ENCODE peak calls at places on chromosomes 16 and 17, in ten cellular contexts. Z is OCI-LY7, O is Calu3, S is stomach, E is right atrium auricular region, F is mammary epithelial cell, G is WTC11, T is heart left ventricle, D is testis, A is mucosa of descending colon. K is an unnamed sample.

GRCh38 chr17:66276328-66276937 is 26.0 kb upstream of the PRKCA start:
- DNase-seq in Z (no peak), O (no peak), S (no peak), E (no peak), F (peak), G (no peak), T (no peak), D (no peak), A (no peak), K (no peak)

GRCh38 chr16:79836129-79836528 is 235.6 kb upstream of the MAF start:
- DNase-seq in Z (no peak), O (no peak), S (no peak), E (no peak), F (no peak), G (no peak), T (no peak), D (no peak), A (no peak), K (no peak)

GRCh38 chr17:61361084-61361483 is 38.6 kb upstream of the TBX2 start:
- DNase-seq in Z (no peak), O (no peak), S (no peak), E (no peak), F (peak), G (no peak), T (no peak), D (no peak), A (no peak), K (no peak)

GRCh38 chr16:88743693-88744519 is 37.6 kb downstream of the CTU2 start:
- DNase-seq in Z (peak), O (peak), S (peak), E (peak), F (peak), G (peak), T (peak), D (peak), A (peak), K (peak)

GRCh38 chr17:56815711-56816110 is 18.0 kb downstream of the C17orf67 start:
- DNase-seq in Z (no peak), O (no peak), S (no peak), E (no peak), F (no peak), G (no peak), T (no peak), D (no peak), A (no peak), K (no peak)

GRCh38 chr17:44262654-44263225 is 5.2 kb downstream of the SLC4A1 start:
- DNase-seq in Z (no peak), O (no peak), S (no peak), E (no peak), F (no peak), G (no peak), T (no peak), D (no peak), A (no peak), K (no peak)

GRCh38 chr16:22267764-22268163 is 29.4 kb upstream of the POLR3E start:
- DNase-seq in Z (no peak), O (no peak), S (no peak), E (no peak), F (no peak), G (no peak), T (no peak), D (no peak), A (no peak), K (no peak)

GRCh38 chr16:75138233-75138632 is 10.1 kb upstream of the ZFP1 start:
- DNase-seq in Z (no peak), O (no peak), S (no peak), E (no peak), F (no peak), G (no peak), T (no peak), D (no peak), A (peak), K (no peak)

GRCh38 chr17:17381438-17382059 is 78.4 kb downstream of the NT5M start:
- DNase-seq in Z (no peak), O (no peak), S (no peak), E (no peak), F (no peak), G (no peak), T (no peak), D (no peak), A (no peak), K (no peak)

GRCh38 chr17:66549731-66550207 is 247.4 kb downstream of the PRKCA start:
- DNase-seq in Z (no peak), O (no peak), S (no peak), E (no peak), F (no peak), G (no peak), T (no peak), D (no peak), A (no peak), K (no peak)

GRCh38 chr17:57574040-57574513 is 171.0 kb downstream of the CCDC182 start:
- DNase-seq in Z (no peak), O (no peak), S (no peak), E (peak), F (no peak), G (no peak), T (peak), D (no peak), A (no peak), K (no peak)

GRCh38 chr16:2270070-2270462 is 2.1 kb upstream of the RNPS1 start:
- DNase-seq in Z (no peak), O (no peak), S (no peak), E (no peak), F (no peak), G (no peak), T (no peak), D (no peak), A (no peak), K (no peak)

GRCh38 chr16:54244061-54244886 is 42.3 kb downstream of the IRX3 start:
- DNase-seq in Z (no peak), O (no peak), S (no peak), E (peak), F (no peak), G (no peak), T (no peak), D (no peak), A (no peak), K (no peak)

GRCh38 chr17:55391764-55392467 is 29.7 kb downstream of the MMD start:
- DNase-seq in Z (no peak), O (no peak), S (no peak), E (no peak), F (no peak), G (no peak), T (no peak), D (no peak), A (no peak), K (no peak)

GRCh38 chr17:15744091-15744676 is 12.1 kb downstream of the TBC1D26 start:
- DNase-seq in Z (no peak), O (no peak), S (no peak), E (no peak), F (no peak), G (no peak), T (no peak), D (no peak), A (no peak), K (no peak)

GRCh38 chr17:77503293-77503655 is 362.5 kb downstream of the SEC14L1 start:
- DNase-seq in Z (no peak), O (no peak), S (no peak), E (no peak), F (no peak), G (peak), T (no peak), D (no peak), A (no peak), K (no peak)

GRCh38 chr17:29149431-29150064 is 30.6 kb downstream of the MYO18A start:
- DNase-seq in Z (peak), O (no peak), S (no peak), E (no peak), F (peak), G (no peak), T (no peak), D (no peak), A (peak), K (no peak)

GRCh38 chr17:49393491-49394255 is 21.0 kb downstream of the PHB1 start:
- DNase-seq in Z (no peak), O (no peak), S (no peak), E (no peak), F (no peak), G (no peak), T (peak), D (no peak), A (no peak), K (no peak)

GRCh38 chr16:58843675-58844074 is 109.6 kb upstream of the GOT2 start:
- DNase-seq in Z (peak), O (no peak), S (no peak), E (no peak), F (peak), G (no peak), T (no peak), D (no peak), A (no peak), K (no peak)

GRCh38 chr17:62688398-62689140 is 61.1 kb downstream of the MRC2 start:
- DNase-seq in Z (no peak), O (no peak), S (no peak), E (no peak), F (no peak), G (no peak), T (no peak), D (no peak), A (no peak), K (no peak)

GRCh38 chr17:15981208-15981607 is 18.3 kb downstream of the ZSWIM7 start:
- DNase-seq in Z (peak), O (no peak), S (no peak), E (no peak), F (peak), G (no peak), T (no peak), D (no peak), A (no peak), K (no peak)

GRCh38 chr16:53945996-53946395 is 242.0 kb downstream of the FTO start:
- DNase-seq in Z (peak), O (peak), S (no peak), E (no peak), F (peak), G (no peak), T (no peak), D (no peak), A (no peak), K (peak)

GRCh38 chr17:57984936-57985674 is 2.9 kb downstream of the VEZF1 start:
- DNase-seq in Z (no peak), O (no peak), S (no peak), E (no peak), F (no peak), G (no peak), T (no peak), D (no peak), A (no peak), K (no peak)

GRCh38 chr16:23967018-23967417 is 131.2 kb downstream of the PRKCB start:
- DNase-seq in Z (no peak), O (no peak), S (no peak), E (peak), F (no peak), G (no peak), T (no peak), D (peak), A (no peak), K (no peak)

GRCh38 chr16:46785076-46785845 is 37.1 kb upstream of the MYLK3 start:
- DNase-seq in Z (no peak), O (no peak), S (no peak), E (no peak), F (no peak), G (no peak), T (no peak), D (no peak), A (no peak), K (no peak)

GRCh38 chr16:84982434-84982833 is 28.9 kb downstream of the ZDHHC7 start:
- DNase-seq in Z (no peak), O (peak), S (peak), E (no peak), F (no peak), G (no peak), T (no peak), D (peak), A (peak), K (no peak)

GRCh38 chr16:87053016-87053982 is 263.9 kb downstream of the C16orf95 start:
- DNase-seq in Z (no peak), O (no peak), S (no peak), E (no peak), F (no peak), G (peak), T (no peak), D (no peak), A (no peak), K (peak)

GRCh38 chr17:57481901-57482300 is 225.6 kb downstream of the MSI2 start:
- DNase-seq in Z (no peak), O (no peak), S (no peak), E (peak), F (peak), G (no peak), T (no peak), D (peak), A (no peak), K (no peak)

GRCh38 chr16:65634291-65634690 is 512.4 kb upstream of the CDH11 start:
- DNase-seq in Z (no peak), O (no peak), S (no peak), E (no peak), F (peak), G (peak), T (no peak), D (no peak), A (no peak), K (no peak)

DNA sequence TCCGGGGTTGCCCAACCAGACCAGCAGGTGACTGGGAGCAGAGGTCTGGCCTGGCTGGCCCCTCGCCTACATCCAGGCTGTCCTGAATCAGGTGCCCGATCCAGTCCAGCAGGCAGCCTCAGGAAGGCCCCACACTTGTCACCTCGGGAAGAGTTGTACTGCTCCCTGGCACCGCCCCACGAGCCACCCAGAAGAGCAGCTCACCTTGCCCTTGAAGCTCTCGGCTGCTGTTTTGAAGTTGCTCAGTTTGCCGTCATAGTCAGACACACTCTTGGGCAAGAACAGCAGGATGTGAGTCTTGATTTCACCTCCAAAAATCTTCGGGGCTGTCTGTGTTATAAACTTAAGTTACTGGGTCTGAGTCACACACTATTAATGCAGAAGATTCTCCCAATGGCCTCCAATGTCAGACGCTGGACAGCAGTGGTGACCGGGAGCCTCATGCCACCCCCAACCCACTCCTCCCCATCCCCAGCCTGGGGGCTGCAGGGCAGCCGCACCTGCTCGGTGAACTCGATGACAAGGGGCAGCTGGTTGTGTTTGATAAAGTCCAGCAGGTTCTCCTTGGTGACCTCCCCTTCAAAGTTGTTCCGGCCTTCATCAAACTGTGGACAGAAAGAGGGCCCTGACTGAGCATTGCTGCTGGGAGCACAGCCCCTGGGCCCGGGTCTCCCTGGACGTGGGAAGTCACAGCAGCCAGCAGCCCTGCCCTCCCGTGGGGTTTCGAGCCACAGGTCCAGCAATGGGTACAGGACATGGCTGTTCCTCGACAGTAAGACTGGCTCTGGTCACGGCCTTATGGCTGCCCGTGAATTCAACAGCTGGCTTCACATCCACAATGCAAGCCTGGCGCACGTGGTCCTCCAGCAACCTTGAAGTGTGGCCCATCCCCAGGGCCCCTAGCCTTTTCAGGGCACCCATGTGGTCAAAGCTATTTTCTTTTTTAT is 12.2 kb upstream of the PPP1R27 start:
- DNase-seq in Z (no peak), O (no peak), S (no peak), E (no peak), F (no peak), G (no peak), T (no peak), D (no peak), A (no peak), K (no peak)
- TF ChIP-seq CTCF in Z (no peak), O (no peak), S (no peak), E (no peak), F (no peak), G (no peak), T (no peak), D (no peak), A (no peak), K (no peak)

GRCh38 chr16:57727610-57728009 is 8.0 kb upstream of the KATNB1 start:
- DNase-seq in Z (no peak), O (no peak), S (no peak), E (no peak), F (no peak), G (no peak), T (no peak), D (no peak), A (no peak), K (no peak)
- TF ChIP-seq CTCF in Z (no peak), O (no peak), S (no peak), E (no peak), F (no peak), G (no peak), T (no peak), D (no peak), A (no peak), K (no peak)

DNA sequence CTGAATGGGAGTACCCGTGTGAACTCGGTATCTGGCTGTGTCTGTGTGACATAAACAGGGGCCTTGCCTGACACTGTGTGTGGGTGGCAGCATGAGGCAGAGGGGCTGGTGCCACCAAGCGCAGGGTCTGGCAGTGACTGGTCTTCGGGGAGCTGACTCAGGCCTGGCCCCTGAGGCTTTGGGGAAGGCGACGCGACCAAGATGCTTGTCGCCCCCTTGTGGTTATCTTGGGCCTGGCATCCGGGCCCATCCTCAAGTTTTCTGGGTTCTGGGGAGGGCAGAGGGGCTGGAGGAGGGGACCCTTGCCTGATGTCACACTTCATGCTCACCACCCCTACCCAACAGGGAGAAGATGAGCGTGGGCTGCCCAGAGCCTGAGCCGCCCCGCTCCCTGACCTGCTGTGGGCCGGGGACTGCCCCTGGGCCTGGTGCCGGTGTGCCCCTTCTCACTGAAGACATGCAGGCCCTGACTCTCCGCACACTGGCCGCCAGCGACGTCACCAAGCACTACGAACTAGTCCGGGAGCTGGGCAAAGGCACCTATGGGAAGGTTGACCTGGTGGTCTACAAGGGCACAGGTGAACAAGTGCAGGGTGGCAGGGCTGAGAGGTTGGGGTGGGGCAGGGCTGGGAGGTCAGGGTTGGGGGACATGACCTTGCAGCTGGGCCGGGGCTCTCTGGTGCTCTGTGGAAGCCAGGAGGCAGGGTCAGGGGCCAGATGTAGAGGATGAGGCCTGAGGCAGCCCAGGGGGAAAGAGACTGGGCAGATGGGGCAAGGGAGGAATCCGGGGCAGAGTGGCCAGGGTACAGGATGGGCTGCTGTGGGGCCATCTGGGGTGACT is 24.9 kb downstream of the SBK1 start:
- DNase-seq in Z (peak), O (peak), S (peak), E (peak), F (peak), G (peak), T (peak), D (peak), A (peak), K (peak)
- TF ChIP-seq CTCF in Z (peak), O (peak), S (peak), E (peak), F (peak), G (peak), T (peak), D (peak), A (peak), K (peak)

DNA sequence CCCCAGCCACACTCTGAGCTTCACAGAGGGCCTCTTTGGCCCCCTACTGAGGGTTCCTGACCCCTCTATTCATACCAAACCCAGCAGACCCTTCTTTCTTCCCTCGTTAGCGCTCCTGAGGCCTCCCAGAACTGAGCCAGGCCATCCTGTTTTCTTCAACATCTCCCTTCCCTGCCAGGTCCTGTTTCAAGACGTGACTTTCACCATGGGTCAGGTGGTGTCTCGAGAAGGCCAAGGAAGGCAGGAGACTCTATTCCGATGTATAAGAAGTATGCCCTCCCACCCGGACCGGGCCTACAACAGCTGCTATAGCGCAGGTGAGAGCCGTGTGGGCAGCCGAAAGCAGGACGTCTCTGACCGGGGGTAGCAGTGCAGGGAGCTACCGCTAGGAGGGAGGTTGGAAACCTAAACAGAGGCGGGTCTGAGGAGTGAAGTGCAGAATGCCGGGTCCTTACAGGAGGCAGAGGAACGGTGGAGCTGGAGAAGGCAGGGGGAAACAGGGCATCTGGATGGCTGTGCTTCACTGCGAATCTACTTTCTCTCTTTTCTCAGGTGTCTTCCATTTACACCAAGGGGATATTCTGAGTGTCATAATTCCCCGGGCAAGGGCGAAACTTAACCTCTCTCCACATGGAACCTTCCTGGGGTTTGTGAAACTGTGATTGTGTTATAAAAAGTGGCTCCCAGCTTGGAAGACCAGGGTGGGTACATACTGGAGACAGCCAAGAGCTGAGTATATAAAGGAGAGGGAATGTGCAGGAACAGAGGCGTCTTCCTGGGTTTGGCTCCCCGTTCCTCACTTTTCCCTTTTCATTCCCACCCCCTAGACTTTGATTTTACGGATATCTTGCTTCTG is 1.3 kb upstream of the SENP3 start:
- DNase-seq in Z (peak), O (peak), S (peak), E (no peak), F (peak), G (peak), T (peak), D (peak), A (peak), K (peak)
- TF ChIP-seq CTCF in Z (no peak), O (peak), S (peak), E (peak), F (peak), G (peak), T (peak), D (peak), A (peak), K (peak)

GRCh38 chr17:19022128-19022527 is 17.6 kb upstream of the FAM83G start:
- DNase-seq in Z (no peak), O (no peak), S (no peak), E (no peak), F (no peak), G (no peak), T (no peak), D (no peak), A (peak), K (no peak)
- TF ChIP-seq CTCF in Z (no peak), O (no peak), S (no peak), E (no peak), F (no peak), G (no peak), T (no peak), D (no peak), A (no peak), K (no peak)